ENCODE peak calls at places on chromosomes 12 and 14, in seven cellular contexts. One of them, this sample, is unnamed.

GRCh38 chr12:52391618-52392002 is 6.2 kb upstream of the KRT84 start:
- DNase-seq in HT1080: peak
- DNase-seq in stimulated activated CD8-positive, alpha-beta memory T cell treated with anti-CD3 and anti-CD28 coated beads, Interleukin-4, amount 100 ng/mL, for 4 hours: no peak
- DNase-seq in posterior vena cava: no peak
- DNase-seq in psoas muscle: no peak
- DNase-seq in Daoy: peak
- DNase-seq in NCI-H1092 treated with DMSO at 0.1 percent for 48 hours: peak
- DNase-seq in this sample: no peak

GRCh38 chr12:107903377-107904061 is 129.0 kb downstream of the ASCL4 start:
- DNase-seq in stimulated activated CD8-positive, alpha-beta memory T cell treated with anti-CD3 and anti-CD28 coated beads, Interleukin-4, amount 100 ng/mL, for 4 hours: no peak
- DNase-seq in Daoy: peak
- DNase-seq in HT1080: no peak
- DNase-seq in posterior vena cava: peak
- DNase-seq in psoas muscle: peak
- DNase-seq in NCI-H1092 treated with DMSO at 0.1 percent for 48 hours: peak
- DNase-seq in this sample: no peak

GRCh38 chr14:95998656-95999055 is 40.5 kb upstream of the C14orf132 start:
- DNase-seq in HT1080: no peak
- DNase-seq in posterior vena cava: no peak
- DNase-seq in NCI-H1092 treated with DMSO at 0.1 percent for 48 hours: peak
- DNase-seq in Daoy: peak
- DNase-seq in stimulated activated CD8-positive, alpha-beta memory T cell treated with anti-CD3 and anti-CD28 coated beads, Interleukin-4, amount 100 ng/mL, for 4 hours: no peak
- DNase-seq in psoas muscle: no peak
- DNase-seq in this sample: no peak

GRCh38 chr12:6613015-6613775 is 6.0 kb upstream of the CHD4 start:
- DNase-seq in Daoy: peak
- DNase-seq in psoas muscle: peak
- DNase-seq in HT1080: peak
- DNase-seq in NCI-H1092 treated with DMSO at 0.1 percent for 48 hours: peak
- DNase-seq in stimulated activated CD8-positive, alpha-beta memory T cell treated with anti-CD3 and anti-CD28 coated beads, Interleukin-4, amount 100 ng/mL, for 4 hours: no peak
- DNase-seq in posterior vena cava: peak
- DNase-seq in this sample: no peak

GRCh38 chr12:122855071-122855829 is 20.0 kb downstream of the HIP1R start:
- DNase-seq in NCI-H1092 treated with DMSO at 0.1 percent for 48 hours: no peak
- DNase-seq in posterior vena cava: no peak
- DNase-seq in stimulated activated CD8-positive, alpha-beta memory T cell treated with anti-CD3 and anti-CD28 coated beads, Interleukin-4, amount 100 ng/mL, for 4 hours: no peak
- DNase-seq in HT1080: no peak
- DNase-seq in psoas muscle: peak
- DNase-seq in Daoy: no peak
- DNase-seq in this sample: no peak

GRCh38 chr14:74592476-74593191 is 19.4 kb downstream of the LTBP2 start:
- DNase-seq in HT1080: no peak
- DNase-seq in psoas muscle: peak
- DNase-seq in NCI-H1092 treated with DMSO at 0.1 percent for 48 hours: no peak
- DNase-seq in stimulated activated CD8-positive, alpha-beta memory T cell treated with anti-CD3 and anti-CD28 coated beads, Interleukin-4, amount 100 ng/mL, for 4 hours: no peak
- DNase-seq in Daoy: no peak
- DNase-seq in posterior vena cava: no peak
- DNase-seq in this sample: no peak

GRCh38 chr12:51020448-51021182 is 5.6 kb downstream of the SLC11A2 start:
- DNase-seq in HT1080: no peak
- DNase-seq in posterior vena cava: no peak
- DNase-seq in NCI-H1092 treated with DMSO at 0.1 percent for 48 hours: no peak
- DNase-seq in psoas muscle: no peak
- DNase-seq in stimulated activated CD8-positive, alpha-beta memory T cell treated with anti-CD3 and anti-CD28 coated beads, Interleukin-4, amount 100 ng/mL, for 4 hours: no peak
- DNase-seq in Daoy: no peak
- DNase-seq in this sample: no peak

GRCh38 chr14:24662753-24663152 is 28.8 kb upstream of the GZMB start:
- DNase-seq in NCI-H1092 treated with DMSO at 0.1 percent for 48 hours: no peak
- DNase-seq in HT1080: no peak
- DNase-seq in Daoy: no peak
- DNase-seq in psoas muscle: no peak
- DNase-seq in stimulated activated CD8-positive, alpha-beta memory T cell treated with anti-CD3 and anti-CD28 coated beads, Interleukin-4, amount 100 ng/mL, for 4 hours: no peak
- DNase-seq in posterior vena cava: no peak
- DNase-seq in this sample: no peak

GRCh38 chr12:92136883-92137582 is 8.6 kb downstream of the BTG1 start:
- DNase-seq in NCI-H1092 treated with DMSO at 0.1 percent for 48 hours: no peak
- DNase-seq in stimulated activated CD8-positive, alpha-beta memory T cell treated with anti-CD3 and anti-CD28 coated beads, Interleukin-4, amount 100 ng/mL, for 4 hours: no peak
- DNase-seq in Daoy: peak
- DNase-seq in HT1080: peak
- DNase-seq in psoas muscle: no peak
- DNase-seq in posterior vena cava: no peak
- DNase-seq in this sample: no peak

GRCh38 chr14:73753043-73753886 is 39.1 kb upstream of the PNMA1 start:
- DNase-seq in stimulated activated CD8-positive, alpha-beta memory T cell treated with anti-CD3 and anti-CD28 coated beads, Interleukin-4, amount 100 ng/mL, for 4 hours: no peak
- DNase-seq in posterior vena cava: no peak
- DNase-seq in HT1080: peak
- DNase-seq in psoas muscle: no peak
- DNase-seq in Daoy: peak
- DNase-seq in NCI-H1092 treated with DMSO at 0.1 percent for 48 hours: no peak
- DNase-seq in this sample: no peak

GRCh38 chr14:23695220-23695999 is 59.2 kb downstream of the DHRS2 start:
- DNase-seq in posterior vena cava: no peak
- DNase-seq in NCI-H1092 treated with DMSO at 0.1 percent for 48 hours: no peak
- DNase-seq in Daoy: peak
- DNase-seq in psoas muscle: no peak
- DNase-seq in HT1080: no peak
- DNase-seq in stimulated activated CD8-positive, alpha-beta memory T cell treated with anti-CD3 and anti-CD28 coated beads, Interleukin-4, amount 100 ng/mL, for 4 hours: no peak
- DNase-seq in this sample: no peak

GRCh38 chr14:36502558-36503508 is 17.2 kb downstream of the NKX2-1 start:
- DNase-seq in psoas muscle: no peak
- DNase-seq in HT1080: no peak
- DNase-seq in posterior vena cava: no peak
- DNase-seq in Daoy: no peak
- DNase-seq in stimulated activated CD8-positive, alpha-beta memory T cell treated with anti-CD3 and anti-CD28 coated beads, Interleukin-4, amount 100 ng/mL, for 4 hours: no peak
- DNase-seq in NCI-H1092 treated with DMSO at 0.1 percent for 48 hours: peak
- DNase-seq in this sample: no peak

GRCh38 chr12:15738438-15739015 is 50.7 kb downstream of the EPS8 start:
- DNase-seq in HT1080: no peak
- DNase-seq in Daoy: no peak
- DNase-seq in NCI-H1092 treated with DMSO at 0.1 percent for 48 hours: no peak
- DNase-seq in stimulated activated CD8-positive, alpha-beta memory T cell treated with anti-CD3 and anti-CD28 coated beads, Interleukin-4, amount 100 ng/mL, for 4 hours: no peak
- DNase-seq in psoas muscle: no peak
- DNase-seq in posterior vena cava: no peak
- DNase-seq in this sample: no peak

GRCh38 chr14:58587271-58587670 is 50.5 kb upstream of the DACT1 start:
- DNase-seq in HT1080: no peak
- DNase-seq in NCI-H1092 treated with DMSO at 0.1 percent for 48 hours: no peak
- DNase-seq in posterior vena cava: no peak
- DNase-seq in Daoy: peak
- DNase-seq in psoas muscle: no peak
- DNase-seq in stimulated activated CD8-positive, alpha-beta memory T cell treated with anti-CD3 and anti-CD28 coated beads, Interleukin-4, amount 100 ng/mL, for 4 hours: no peak
- DNase-seq in this sample: no peak

GRCh38 chr12:114221136-114221838 is 184.7 kb downstream of the TBX5 start:
- DNase-seq in HT1080: no peak
- DNase-seq in posterior vena cava: no peak
- DNase-seq in psoas muscle: no peak
- DNase-seq in Daoy: peak
- DNase-seq in stimulated activated CD8-positive, alpha-beta memory T cell treated with anti-CD3 and anti-CD28 coated beads, Interleukin-4, amount 100 ng/mL, for 4 hours: no peak
- DNase-seq in NCI-H1092 treated with DMSO at 0.1 percent for 48 hours: no peak
- DNase-seq in this sample: no peak

GRCh38 chr12:15978431-15978950 is 67.4 kb downstream of the DERA start:
- DNase-seq in psoas muscle: no peak
- DNase-seq in stimulated activated CD8-positive, alpha-beta memory T cell treated with anti-CD3 and anti-CD28 coated beads, Interleukin-4, amount 100 ng/mL, for 4 hours: no peak
- DNase-seq in Daoy: peak
- DNase-seq in NCI-H1092 treated with DMSO at 0.1 percent for 48 hours: no peak
- DNase-seq in posterior vena cava: no peak
- DNase-seq in HT1080: peak
- DNase-seq in this sample: no peak

GRCh38 chr12:80941916-80942315 is 4.2 kb upstream of the LIN7A start:
- DNase-seq in posterior vena cava: no peak
- DNase-seq in NCI-H1092 treated with DMSO at 0.1 percent for 48 hours: no peak
- DNase-seq in Daoy: no peak
- DNase-seq in HT1080: no peak
- DNase-seq in stimulated activated CD8-positive, alpha-beta memory T cell treated with anti-CD3 and anti-CD28 coated beads, Interleukin-4, amount 100 ng/mL, for 4 hours: no peak
- DNase-seq in psoas muscle: no peak
- DNase-seq in this sample: no peak

GRCh38 chr14:91154851-91155625 is 41.2 kb downstream of the DGLUCY start:
- DNase-seq in NCI-H1092 treated with DMSO at 0.1 percent for 48 hours: peak
- DNase-seq in Daoy: peak
- DNase-seq in stimulated activated CD8-positive, alpha-beta memory T cell treated with anti-CD3 and anti-CD28 coated beads, Interleukin-4, amount 100 ng/mL, for 4 hours: peak
- DNase-seq in psoas muscle: peak
- DNase-seq in HT1080: peak
- DNase-seq in posterior vena cava: peak
- DNase-seq in this sample: no peak

GRCh38 chr14:36553650-36554260 is 28.7 kb downstream of the NKX2-8 start:
- DNase-seq in Daoy: peak
- DNase-seq in posterior vena cava: no peak
- DNase-seq in psoas muscle: no peak
- DNase-seq in NCI-H1092 treated with DMSO at 0.1 percent for 48 hours: peak
- DNase-seq in stimulated activated CD8-positive, alpha-beta memory T cell treated with anti-CD3 and anti-CD28 coated beads, Interleukin-4, amount 100 ng/mL, for 4 hours: no peak
- DNase-seq in HT1080: peak
- DNase-seq in this sample: no peak

GRCh38 chr12:13170892-13171490 is 25.5 kb upstream of the EMP1 start:
- DNase-seq in psoas muscle: no peak
- DNase-seq in Daoy: no peak
- DNase-seq in HT1080: no peak
- DNase-seq in NCI-H1092 treated with DMSO at 0.1 percent for 48 hours: no peak
- DNase-seq in stimulated activated CD8-positive, alpha-beta memory T cell treated with anti-CD3 and anti-CD28 coated beads, Interleukin-4, amount 100 ng/mL, for 4 hours: no peak
- DNase-seq in posterior vena cava: no peak
- DNase-seq in this sample: no peak

GRCh38 chr14:75562048-75562447 is 16.4 kb upstream of the FLVCR2 start:
- DNase-seq in Daoy: peak
- DNase-seq in NCI-H1092 treated with DMSO at 0.1 percent for 48 hours: no peak
- DNase-seq in posterior vena cava: peak
- DNase-seq in HT1080: peak
- DNase-seq in stimulated activated CD8-positive, alpha-beta memory T cell treated with anti-CD3 and anti-CD28 coated beads, Interleukin-4, amount 100 ng/mL, for 4 hours: no peak
- DNase-seq in psoas muscle: no peak
- DNase-seq in this sample: no peak

GRCh38 chr14:92945959-92946846 is 23.3 kb downstream of the CHGA start:
- DNase-seq in HT1080: peak
- DNase-seq in posterior vena cava: peak
- DNase-seq in psoas muscle: peak
- DNase-seq in NCI-H1092 treated with DMSO at 0.1 percent for 48 hours: no peak
- DNase-seq in Daoy: peak
- DNase-seq in stimulated activated CD8-positive, alpha-beta memory T cell treated with anti-CD3 and anti-CD28 coated beads, Interleukin-4, amount 100 ng/mL, for 4 hours: no peak
- DNase-seq in this sample: no peak

GRCh38 chr12:6958609-6959375 is 7.6 kb downstream of the PTPN6 start:
- DNase-seq in stimulated activated CD8-positive, alpha-beta memory T cell treated with anti-CD3 and anti-CD28 coated beads, Interleukin-4, amount 100 ng/mL, for 4 hours: no peak
- DNase-seq in HT1080: no peak
- DNase-seq in Daoy: no peak
- DNase-seq in psoas muscle: peak
- DNase-seq in posterior vena cava: peak
- DNase-seq in NCI-H1092 treated with DMSO at 0.1 percent for 48 hours: no peak
- DNase-seq in this sample: no peak

GRCh38 chr12:23888396-23889068 is 60.9 kb downstream of the SOX5 start:
- DNase-seq in NCI-H1092 treated with DMSO at 0.1 percent for 48 hours: no peak
- DNase-seq in stimulated activated CD8-positive, alpha-beta memory T cell treated with anti-CD3 and anti-CD28 coated beads, Interleukin-4, amount 100 ng/mL, for 4 hours: no peak
- DNase-seq in Daoy: no peak
- DNase-seq in psoas muscle: no peak
- DNase-seq in posterior vena cava: no peak
- DNase-seq in HT1080: no peak
- DNase-seq in this sample: no peak

GRCh38 chr14:42855159-42855558 is 1248.5 kb downstream of the LRFN5 start:
- DNase-seq in stimulated activated CD8-positive, alpha-beta memory T cell treated with anti-CD3 and anti-CD28 coated beads, Interleukin-4, amount 100 ng/mL, for 4 hours: no peak
- DNase-seq in psoas muscle: no peak
- DNase-seq in posterior vena cava: no peak
- DNase-seq in Daoy: no peak
- DNase-seq in HT1080: peak
- DNase-seq in NCI-H1092 treated with DMSO at 0.1 percent for 48 hours: no peak
- DNase-seq in this sample: no peak

GRCh38 chr12:12070674-12071661 is at the start of gene BCL2L14:
- DNase-seq in Daoy: no peak
- DNase-seq in NCI-H1092 treated with DMSO at 0.1 percent for 48 hours: no peak
- DNase-seq in stimulated activated CD8-positive, alpha-beta memory T cell treated with anti-CD3 and anti-CD28 coated beads, Interleukin-4, amount 100 ng/mL, for 4 hours: no peak
- DNase-seq in posterior vena cava: no peak
- DNase-seq in psoas muscle: no peak
- DNase-seq in HT1080: no peak
- DNase-seq in this sample: no peak

GRCh38 chr14:81412779-81413178 is 12.7 kb upstream of the STON2 start:
- DNase-seq in stimulated activated CD8-positive, alpha-beta memory T cell treated with anti-CD3 and anti-CD28 coated beads, Interleukin-4, amount 100 ng/mL, for 4 hours: no peak
- DNase-seq in posterior vena cava: no peak
- DNase-seq in HT1080: no peak
- DNase-seq in Daoy: no peak
- DNase-seq in NCI-H1092 treated with DMSO at 0.1 percent for 48 hours: no peak
- DNase-seq in psoas muscle: no peak
- DNase-seq in this sample: no peak

GRCh38 chr14:51342226-51342625 is 102.2 kb downstream of the TMX1 start:
- DNase-seq in NCI-H1092 treated with DMSO at 0.1 percent for 48 hours: no peak
- DNase-seq in Daoy: peak
- DNase-seq in stimulated activated CD8-positive, alpha-beta memory T cell treated with anti-CD3 and anti-CD28 coated beads, Interleukin-4, amount 100 ng/mL, for 4 hours: no peak
- DNase-seq in HT1080: peak
- DNase-seq in posterior vena cava: no peak
- DNase-seq in psoas muscle: no peak
- DNase-seq in this sample: no peak

GRCh38 chr12:5317556-5317955 is 114.4 kb upstream of the NTF3 start:
- DNase-seq in HT1080: no peak
- DNase-seq in Daoy: no peak
- DNase-seq in posterior vena cava: no peak
- DNase-seq in psoas muscle: no peak
- DNase-seq in NCI-H1092 treated with DMSO at 0.1 percent for 48 hours: no peak
- DNase-seq in stimulated activated CD8-positive, alpha-beta memory T cell treated with anti-CD3 and anti-CD28 coated beads, Interleukin-4, amount 100 ng/mL, for 4 hours: no peak
- DNase-seq in this sample: no peak

GRCh38 chr12:6966351-6966750 is 4.1 kb downstream of the PHB2 start:
- DNase-seq in Daoy: no peak
- DNase-seq in stimulated activated CD8-positive, alpha-beta memory T cell treated with anti-CD3 and anti-CD28 coated beads, Interleukin-4, amount 100 ng/mL, for 4 hours: no peak
- DNase-seq in posterior vena cava: peak
- DNase-seq in psoas muscle: no peak
- DNase-seq in HT1080: no peak
- DNase-seq in NCI-H1092 treated with DMSO at 0.1 percent for 48 hours: no peak
- DNase-seq in this sample: no peak

GRCh38 chr12:51904951-51905471 is 2.3 kb upstream of the ACVRL1 start:
- DNase-seq in posterior vena cava: peak
- DNase-seq in NCI-H1092 treated with DMSO at 0.1 percent for 48 hours: no peak
- DNase-seq in HT1080: no peak
- DNase-seq in Daoy: no peak
- DNase-seq in psoas muscle: peak
- DNase-seq in stimulated activated CD8-positive, alpha-beta memory T cell treated with anti-CD3 and anti-CD28 coated beads, Interleukin-4, amount 100 ng/mL, for 4 hours: no peak
- DNase-seq in this sample: no peak

GRCh38 chr14:35986219-35986573 is 160.1 kb downstream of the BRMS1L start:
- DNase-seq in NCI-H1092 treated with DMSO at 0.1 percent for 48 hours: no peak
- DNase-seq in HT1080: no peak
- DNase-seq in Daoy: no peak
- DNase-seq in psoas muscle: no peak
- DNase-seq in stimulated activated CD8-positive, alpha-beta memory T cell treated with anti-CD3 and anti-CD28 coated beads, Interleukin-4, amount 100 ng/mL, for 4 hours: no peak
- DNase-seq in posterior vena cava: no peak
- DNase-seq in this sample: no peak

GRCh38 chr12:96908170-96908675 is 1.2 kb downstream of the NEDD1 start:
- DNase-seq in HT1080: no peak
- DNase-seq in NCI-H1092 treated with DMSO at 0.1 percent for 48 hours: no peak
- DNase-seq in Daoy: no peak
- DNase-seq in stimulated activated CD8-positive, alpha-beta memory T cell treated with anti-CD3 and anti-CD28 coated beads, Interleukin-4, amount 100 ng/mL, for 4 hours: no peak
- DNase-seq in psoas muscle: no peak
- DNase-seq in posterior vena cava: no peak
- DNase-seq in this sample: no peak

GRCh38 chr14:63276492-63277342 is 42.0 kb downstream of the GPHB5 start:
- DNase-seq in NCI-H1092 treated with DMSO at 0.1 percent for 48 hours: peak
- DNase-seq in Daoy: peak
- DNase-seq in psoas muscle: no peak
- DNase-seq in stimulated activated CD8-positive, alpha-beta memory T cell treated with anti-CD3 and anti-CD28 coated beads, Interleukin-4, amount 100 ng/mL, for 4 hours: no peak
- DNase-seq in posterior vena cava: no peak
- DNase-seq in HT1080: peak
- DNase-seq in this sample: no peak

GRCh38 chr12:1978078-1978477 is 26.2 kb downstream of the DCP1B start:
- DNase-seq in psoas muscle: no peak
- DNase-seq in posterior vena cava: no peak
- DNase-seq in HT1080: no peak
- DNase-seq in Daoy: no peak
- DNase-seq in stimulated activated CD8-positive, alpha-beta memory T cell treated with anti-CD3 and anti-CD28 coated beads, Interleukin-4, amount 100 ng/mL, for 4 hours: no peak
- DNase-seq in NCI-H1092 treated with DMSO at 0.1 percent for 48 hours: no peak
- DNase-seq in this sample: no peak

GRCh38 chr12:39230086-39230485 is 212.8 kb downstream of the KIF21A start:
- DNase-seq in stimulated activated CD8-positive, alpha-beta memory T cell treated with anti-CD3 and anti-CD28 coated beads, Interleukin-4, amount 100 ng/mL, for 4 hours: no peak
- DNase-seq in psoas muscle: no peak
- DNase-seq in NCI-H1092 treated with DMSO at 0.1 percent for 48 hours: no peak
- DNase-seq in HT1080: peak
- DNase-seq in Daoy: peak
- DNase-seq in posterior vena cava: no peak
- DNase-seq in this sample: no peak

GRCh38 chr12:70985850-70986249 is 65.3 kb upstream of the PTPRR start:
- DNase-seq in HT1080: no peak
- DNase-seq in Daoy: no peak
- DNase-seq in posterior vena cava: no peak
- DNase-seq in stimulated activated CD8-positive, alpha-beta memory T cell treated with anti-CD3 and anti-CD28 coated beads, Interleukin-4, amount 100 ng/mL, for 4 hours: no peak
- DNase-seq in NCI-H1092 treated with DMSO at 0.1 percent for 48 hours: no peak
- DNase-seq in psoas muscle: no peak
- DNase-seq in this sample: no peak

This sample was measured in cortex of kidney.